ENCODE peak calls at places on chromosomes 13 and 19, in five cellular contexts. H, W, J, Z and L are unnamed samples.

GRCh38 chr19:8515317-8515716 is 1.4 kb upstream of the ZNF414 start:
- DNase-seq in J (no peak), W (peak), H (no peak), Z (no peak), L (no peak)

GRCh38 chr13:44523176-44524017 is 52.7 kb downstream of the TSC22D1 start:
- DNase-seq in J (no peak), H (peak), Z (peak), W (no peak), L (no peak)

GRCh38 chr13:28558126-28558525 is 63.2 kb upstream of the FLT1 start:
- DNase-seq in H (peak), W (no peak), Z (peak), J (no peak), L (no peak)

GRCh38 chr19:54162241-54162805 is 2.8 kb upstream of the LENG1 start:
- DNase-seq in W (peak), H (no peak), Z (peak), J (peak), L (peak)

GRCh38 chr19:46319620-46320019 is 22.8 kb downstream of the HIF3A start:
- DNase-seq in H (no peak), J (no peak), W (no peak), Z (no peak), L (no peak)

GRCh38 chr19:10761443-10762242 is 43.8 kb downstream of the DNM2 start:
- DNase-seq in J (no peak), Z (no peak), H (no peak), W (no peak), L (no peak)

GRCh38 chr19:1438933-1439358 is 750 bp downstream of the RPS15 start:
- DNase-seq in H (no peak), Z (no peak), W (no peak), J (no peak), L (no peak)

GRCh38 chr13:78602561-78603239 is 652 bp downstream of the POU4F1 start:
- DNase-seq in Z (no peak), H (no peak), W (no peak), J (no peak), L (no peak)

GRCh38 chr19:13905634-13906524 is at the start of the genes BRME1 and CC2D1A:
- DNase-seq in W (peak), H (peak), J (peak), Z (peak), L (peak)

GRCh38 chr13:28574617-28575142 is 79.8 kb upstream of the FLT1 start:
- DNase-seq in J (no peak), H (peak), Z (peak), W (peak), L (peak)

GRCh38 chr13:79404985-79405384 is 1.1 kb downstream of the RBM26 start:
- DNase-seq in H (no peak), W (peak), J (no peak), Z (peak), L (no peak)

GRCh38 chr13:112896736-112897602 is 72.0 kb upstream of the MCF2L start:
- DNase-seq in W (no peak), J (no peak), H (no peak), Z (no peak), L (no peak)

GRCh38 chr13:109163052-109163413 is 533.6 kb downstream of the MYO16 start:
- DNase-seq in Z (no peak), W (no peak), J (no peak), H (no peak), L (no peak)

GRCh38 chr13:40681341-40682051 is 15.1 kb upstream of the FOXO1 start:
- DNase-seq in J (no peak), Z (peak), W (no peak), H (no peak), L (no peak)

GRCh38 chr13:89554801-89555200 is 1792.7 kb upstream of the MIR17HG start:
- DNase-seq in Z (no peak), J (no peak), W (no peak), H (no peak), L (no peak)

GRCh38 chr13:30819136-30819875 is 84.0 kb downstream of the ALOX5AP start:
- DNase-seq in W (no peak), H (no peak), Z (peak), J (no peak), L (no peak)

GRCh38 chr13:24386816-24387708 is 77.7 kb downstream of the C1QTNF9 start:
- DNase-seq in W (no peak), J (no peak), Z (no peak), H (no peak), L (no peak)

GRCh38 chr13:41954226-41954625 is 6.7 kb downstream of the VWA8 start:
- DNase-seq in W (no peak), H (no peak), Z (no peak), J (no peak), L (no peak)